ENCODE peak calls at places on chromosomes 7 and 10, in nine cellular contexts. G is cardiac muscle cell; O is stomach; A is CD8-positive, alpha-beta memory T cell; E is fibroblast of mammary gland; U is tibial artery; K is GM12865; X is breast epithelium; W is skeletal muscle cell. Z is an unnamed sample.

GRCh38 chr10:126262971-126263370 is 125.3 kb downstream of the ADAM12 start:
- DNase-seq in W (no peak), E (peak; percentile 38), O (no peak), G (peak; percentile 40), K (no peak), X (no peak), A (no peak), U (no peak), Z (no peak)

GRCh38 chr10:44911081-44911540 is at the start of gene TMEM72:
- DNase-seq in E (no peak), A (no peak), G (no peak), W (no peak), O (peak; percentile 92), X (no peak), K (no peak), U (no peak), Z (no peak)

GRCh38 chr7:41873781-41874180 is 170.9 kb upstream of the INHBA start:
- DNase-seq in E (peak; percentile 77), W (no peak), O (no peak), X (no peak), K (no peak), A (no peak), G (peak; percentile 30), U (no peak), Z (no peak)

GRCh38 chr10:46019541-46020343 is 10.7 kb downstream of the NCOA4 start:
- DNase-seq in X (no peak), K (no peak), W (no peak), O (no peak), U (no peak), G (peak; percentile 47), A (peak; percentile 25), E (no peak), Z (no peak)

GRCh38 chr7:99541212-99541611 is 10.7 kb downstream of the FAM200A start:
- DNase-seq in O (no peak), G (no peak), E (no peak), A (no peak), X (no peak), K (no peak), U (peak; percentile 20), W (no peak), Z (no peak)

GRCh38 chr10:132827861-132828539 is 42.1 kb upstream of the NKX6-2 start:
- DNase-seq in A (no peak), K (no peak), E (no peak), U (no peak), W (no peak), X (peak; percentile 27), O (no peak), G (no peak), Z (no peak)

GRCh38 chr10:49688920-49689319 is 9.5 kb downstream of the C10orf53 start:
- DNase-seq in W (no peak), A (no peak), O (no peak), E (no peak), K (no peak), G (no peak), X (no peak), U (no peak), Z (no peak)

GRCh38 chr7:101977249-101977648 is 159.8 kb downstream of the CUX1 start:
- DNase-seq in E (no peak), G (no peak), U (no peak), O (no peak), W (no peak), A (no peak), X (no peak), K (no peak), Z (no peak)

GRCh38 chr7:25860206-25860881 is 291.7 kb upstream of the NFE2L3 start:
- DNase-seq in G (no peak), U (no peak), X (no peak), E (no peak), A (no peak), W (no peak), O (no peak), K (no peak), Z (no peak)

GRCh38 chr10:23439920-23440875 is 1.3 kb downstream of the OTUD1 start:
- DNase-seq in X (no peak), O (peak; percentile 31), E (peak; percentile 78), U (peak; percentile 64), G (peak; percentile 33), K (peak; percentile 23), W (no peak), A (peak; percentile 34), Z (peak; percentile 29)

GRCh38 chr7:3073763-3074460 is 30.2 kb upstream of the CARD11 start:
- DNase-seq in G (no peak), K (no peak), X (no peak), O (no peak), W (no peak), E (no peak), U (peak; percentile 0), A (no peak), Z (no peak)

GRCh38 chr10:114271014-114271778 is 32.1 kb downstream of the VWA2 start:
- DNase-seq in U (peak; percentile 34), A (no peak), E (no peak), O (peak; percentile 58), K (no peak), G (no peak), X (peak; percentile 51), W (no peak), Z (no peak)

GRCh38 chr10:21495002-21495685 is 30.3 kb downstream of the SKIDA1 start:
- DNase-seq in G (no peak), U (no peak), O (no peak), K (no peak), A (no peak), W (no peak), X (no peak), E (peak; percentile 25), Z (no peak)

GRCh38 chr7:65509368-65510186 is 135.9 kb downstream of the ZNF92 start:
- DNase-seq in E (no peak), U (no peak), K (no peak), A (peak; percentile 2), O (peak; percentile 25), G (no peak), W (no peak), X (no peak), Z (peak; percentile 7)

GRCh38 chr7:155007947-155008346 is 5.0 kb upstream of the PAXIP1 start:
- DNase-seq in X (no peak), W (no peak), O (no peak), A (peak; percentile 45), U (no peak), K (peak; percentile 32), G (peak; percentile 8), E (peak; percentile 11), Z (no peak)

GRCh38 chr7:377069-378040 is 87.4 kb downstream of the FOXL3 start:
- DNase-seq in E (no peak), X (peak; percentile 54), O (peak; percentile 42), W (no peak), K (no peak), U (peak; percentile 55), A (no peak), G (no peak), Z (peak; percentile 12)

GRCh38 chr10:104351067-104351681 is 2.5 kb upstream of the CFAP58 start:
- DNase-seq in G (peak; percentile 52), A (no peak), E (peak; percentile 89), O (no peak), U (no peak), W (no peak), K (peak; percentile 32), X (no peak), Z (no peak)

GRCh38 chr10:104349623-104350142 is 4.0 kb upstream of the CFAP58 start:
- DNase-seq in K (peak; percentile 79), A (no peak), U (no peak), W (peak; percentile 74), G (peak; percentile 81), X (no peak), O (no peak), E (peak; percentile 79), Z (no peak)

GRCh38 chr10:104351919-104352318 is 1.7 kb upstream of the CFAP58 start:
- DNase-seq in G (no peak), W (no peak), K (peak; percentile 18), E (no peak), X (no peak), O (no peak), U (no peak), A (no peak), Z (no peak)

GRCh38 chr10:104348601-104349000 is 5.0 kb upstream of the CFAP58 start:
- DNase-seq in O (no peak), X (no peak), E (no peak), W (no peak), U (no peak), K (no peak), A (no peak), G (no peak), Z (no peak)

DNA sequence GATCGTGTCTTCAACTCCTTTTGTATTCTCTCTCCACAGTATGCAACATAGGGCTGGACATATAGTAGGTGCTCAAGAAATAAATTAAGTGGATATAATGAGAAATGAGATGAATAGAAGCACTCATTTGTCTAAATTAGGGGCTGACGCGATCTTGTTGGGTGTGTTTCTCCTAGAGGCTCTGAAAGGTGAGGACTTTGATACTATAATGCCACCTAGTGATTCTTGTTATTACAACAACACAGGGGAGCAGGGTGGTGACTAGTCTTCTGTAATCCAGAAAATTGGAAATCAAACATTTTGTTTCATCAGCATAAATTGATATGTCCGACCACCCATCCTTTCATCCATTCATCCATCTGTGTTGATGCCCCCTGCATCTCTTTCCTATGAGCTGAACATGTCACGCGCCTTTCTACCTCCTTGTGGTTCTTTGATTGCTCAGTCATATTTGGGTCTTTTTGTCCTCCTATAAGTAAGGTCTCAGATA is 3.4 kb upstream of the CFAP58 start:
- DNase-seq in K (peak; percentile 76), O (no peak), E (peak; percentile 84), W (no peak), G (peak; percentile 83), U (no peak), A (peak; percentile 72), X (no peak), Z (no peak)
- H3K4me3 ChIP-seq in K (peak overlapping the region; percentile 21), O (no peak overlapping the region), E (no peak overlapping the region), W (no peak overlapping the region), G (no peak overlapping the region), U (peak overlapping the region; percentile 25), A (no peak overlapping the region), X (peak overlapping the region; percentile 51), Z (peak overlapping the region; percentile 44)

GRCh38 chr10:47144525-47144924 is 155.5 kb upstream of the GDF10 start:
- DNase-seq in G (no peak), O (no peak), K (no peak), W (no peak), A (no peak), U (no peak), X (no peak), E (no peak), Z (no peak)
- H3K4me3 ChIP-seq in G (no peak overlapping the region), O (no peak overlapping the region), K (no peak overlapping the region), W (no peak overlapping the region), A (no peak overlapping the region), U (no peak overlapping the region), X (no peak overlapping the region), E (no peak overlapping the region), Z (no peak overlapping the region)

GRCh38 chr7:76217942-76218566 is 16.4 kb downstream of the SRRM3 start:
- DNase-seq in A (no peak), G (no peak), U (no peak), O (no peak), K (no peak), X (no peak), E (no peak), W (no peak), Z (no peak)
- H3K4me3 ChIP-seq in A (no peak overlapping the region), G (no peak overlapping the region), U (no peak overlapping the region), O (no peak overlapping the region), K (no peak overlapping the region), X (no peak overlapping the region), E (no peak overlapping the region), W (no peak overlapping the region), Z (no peak overlapping the region)

DNA sequence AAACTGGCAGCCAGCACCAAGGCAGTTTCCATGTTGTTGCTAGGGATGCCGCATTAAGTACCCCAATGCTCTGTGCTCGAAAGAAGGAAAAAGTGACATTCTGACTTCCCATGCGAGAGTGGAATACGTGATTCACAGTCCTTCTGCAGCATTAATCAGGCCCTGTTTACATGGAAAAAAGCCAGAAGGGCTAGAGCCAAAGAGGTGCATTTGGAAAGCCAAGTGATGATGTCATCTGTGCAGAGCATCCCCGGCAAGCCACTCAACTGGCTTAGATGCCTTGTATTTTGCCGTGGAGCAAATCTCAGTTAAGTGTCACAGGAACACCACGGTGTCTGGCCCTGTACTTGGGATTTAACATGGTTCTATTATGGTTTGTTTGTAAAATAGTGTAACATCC is 258.4 kb downstream of the GATA3 start:
- DNase-seq in G (peak; percentile 74), K (no peak), E (no peak), U (no peak), A (no peak), X (no peak), W (no peak), O (no peak), Z (no peak)
- H3K4me3 ChIP-seq in G (no peak overlapping the region), K (no peak overlapping the region), E (no peak overlapping the region), U (no peak overlapping the region), A (no peak overlapping the region), X (no peak overlapping the region), W (no peak overlapping the region), O (no peak overlapping the region), Z (no peak overlapping the region)

Z was measured in left ventricle myocardium inferior.